ENCODE peak calls at places on chromosome 9, in seven cellular contexts. F is nephron progenitor cell, E is putamen, C is ACHN, R is activated gamma-delta T cell, D is GM23248, H is amygdala. X is an unnamed sample.
A peak's percentile ranks its signal among the peaks of the same experiment; 100 is the strongest.

GRCh38 chr9:127166651-127167524 is 44.5 kb upstream of the ANGPTL2 start:
- DNase-seq in E (no peak), D (peak; percentile 65), F (no peak), R (no peak), C (peak; percentile 70), H (no peak), X (no peak)

GRCh38 chr9:6739218-6739617 is 18.6 kb upstream of the KDM4C start:
- DNase-seq in H (no peak), R (no peak), C (peak; percentile 36), D (peak; percentile 51), F (no peak), E (no peak), X (no peak)

GRCh38 chr9:125375820-125376219 is 114.2 kb downstream of the GAPVD1 start:
- DNase-seq in H (no peak), C (no peak), F (no peak), D (no peak), E (no peak), R (no peak), X (no peak)

GRCh38 chr9:3088166-3088702 is 244.3 kb upstream of the PUM3 start:
- DNase-seq in C (no peak), E (no peak), D (no peak), H (no peak), R (no peak), F (peak; percentile 2), X (no peak)

GRCh38 chr9:113614843-113615648 is 151.5 kb downstream of the RGS3 start:
- DNase-seq in R (no peak), E (no peak), D (peak; percentile 80), F (no peak), C (no peak), H (peak; percentile 19), X (no peak)

GRCh38 chr9:121699271-121700164 is 48.1 kb downstream of the DAB2IP start:
- DNase-seq in H (no peak), F (peak; percentile 72), C (peak; percentile 33), D (peak; percentile 74), E (no peak), R (peak; percentile 43), X (peak; percentile 77)

GRCh38 chr9:129718647-129719046 is 34.2 kb downstream of the PTGES start:
- DNase-seq in D (no peak), E (no peak), C (no peak), H (no peak), R (no peak), F (no peak), X (no peak)

GRCh38 chr9:129761901-129762359 is 9.1 kb upstream of the PTGES start:
- DNase-seq in R (no peak), E (no peak), C (peak; percentile 10), F (peak; percentile 29), H (no peak), D (peak; percentile 88), X (no peak)

GRCh38 chr9:114083693-114084092 is 5.6 kb upstream of the AMBP start:
- DNase-seq in H (no peak), D (no peak), C (no peak), R (no peak), F (no peak), E (no peak), X (no peak)

GRCh38 chr9:34989946-34990635 is 546 bp downstream of the DNAJB5 start:
- DNase-seq in R (peak; percentile 27), E (peak; percentile 39), C (peak; percentile 30), D (peak; percentile 76), F (peak; percentile 78), H (peak; percentile 53), X (peak; percentile 71)

GRCh38 chr9:91814681-91815212 is 135.3 kb downstream of the ROR2 start:
- DNase-seq in R (no peak), H (no peak), F (no peak), C (no peak), E (no peak), D (no peak), X (no peak)

GRCh38 chr9:131366745-131367401 is 27.0 kb upstream of the PRRC2B start:
- DNase-seq in C (peak; percentile 40), F (peak; percentile 37), E (no peak), D (peak; percentile 55), R (no peak), H (no peak), X (peak; percentile 53)

GRCh38 chr9:73596321-73596720 is 444.7 kb downstream of the ANXA1 start:
- DNase-seq in H (no peak), C (no peak), F (no peak), D (no peak), E (no peak), R (no peak), X (peak; percentile 71)

GRCh38 chr9:35232867-35233544 is 71.2 kb downstream of the UNC13B start:
- DNase-seq in R (no peak), E (no peak), D (no peak), F (no peak), C (no peak), H (no peak), X (no peak)

GRCh38 chr9:100602302-100602930 is 24.5 kb downstream of the CAVIN4 start:
- DNase-seq in D (peak; percentile 62), F (peak; percentile 37), H (no peak), R (no peak), C (peak; percentile 62), E (peak; percentile 62), X (peak; percentile 61)

GRCh38 chr9:113966394-113966793 is 90.3 kb downstream of the ZNF618 start:
- DNase-seq in D (no peak), F (no peak), C (no peak), E (no peak), H (no peak), R (no peak), X (no peak)

GRCh38 chr9:135217836-135218235 is 130.4 kb downstream of the OLFM1 start:
- DNase-seq in H (no peak), E (no peak), F (no peak), C (no peak), D (no peak), R (no peak), X (no peak)

GRCh38 chr9:33159760-33160127 is 7.4 kb downstream of the B4GALT1 start:
- DNase-seq in R (no peak), C (no peak), H (peak; percentile 24), D (peak; percentile 88), E (no peak), F (no peak), X (no peak)

GRCh38 chr9:131312246-131312645 is 22.7 kb downstream of the PLPP7 start:
- DNase-seq in F (no peak), D (no peak), R (no peak), H (no peak), C (no peak), E (no peak), X (no peak)

GRCh38 chr9:68704804-68705635 is at the start of gene PIP5K1B:
- DNase-seq in F (peak; percentile 74), H (peak; percentile 37), R (no peak), E (peak; percentile 39), C (peak; percentile 55), D (peak; percentile 66), X (peak; percentile 93)

GRCh38 chr9:126471084-126471611 is 142.6 kb upstream of the LMX1B start:
- DNase-seq in D (peak; percentile 91), F (no peak), H (peak; percentile 34), C (no peak), R (peak; percentile 43), E (no peak), X (no peak)

GRCh38 chr9:90774682-90775081 is 26.9 kb upstream of the SYK start:
- DNase-seq in H (no peak), F (no peak), E (no peak), D (no peak), R (no peak), C (no peak), X (no peak)

GRCh38 chr9:73149371-73150067 is 2.1 kb upstream of the ANXA1 start:
- DNase-seq in R (no peak), D (peak; percentile 98), F (no peak), H (no peak), E (peak; percentile 42), C (peak; percentile 85), X (no peak)

GRCh38 chr9:109258619-109259321 is 62.1 kb downstream of the EPB41L4B start:
- DNase-seq in R (no peak), D (no peak), H (peak; percentile 9), E (peak; percentile 42), C (no peak), F (peak; percentile 63), X (peak; percentile 50)

GRCh38 chr9:107638922-107639321 is 149.4 kb upstream of the KLF4 start:
- DNase-seq in E (no peak), C (no peak), D (peak; percentile 78), H (no peak), F (peak; percentile 16), R (no peak), X (peak; percentile 26)